ENCODE peak calls at places on chromosomes 13 and 19, in ten cellular contexts. Z is A549, E is IMR-90, D is fibroblast of pulmonary artery, V is stomach, Q is heart left ventricle, L is endothelial cell of umbilical vein, S is esophagus squamous epithelium, N is fibroblast of the aortic adventitia, B is MM.1S. X is an unnamed sample.

GRCh38 chr19:49861541-49862410 is 5.6 kb downstream of the PNKP start:
- DNase-seq in Z (no peak), E (no peak), D (no peak), V (peak), Q (no peak), L (no peak), S (no peak), N (no peak), B (no peak), X (no peak)

GRCh38 chr19:11168568-11168967 is 13.0 kb upstream of the SPC24 start:
- DNase-seq in Z (peak), E (peak), D (peak), V (no peak), Q (no peak), L (peak), S (no peak), N (peak), B (no peak), X (peak)

GRCh38 chr19:19257836-19258588 is 15.1 kb downstream of the TM6SF2 start:
- DNase-seq in Z (no peak), E (no peak), D (no peak), V (no peak), Q (no peak), L (no peak), S (no peak), N (no peak), B (no peak), X (no peak)

GRCh38 chr13:112828756-112829155 is 138.9 kb downstream of the ATP11A start:
- DNase-seq in Z (no peak), E (no peak), D (no peak), V (no peak), Q (no peak), L (no peak), S (no peak), N (no peak), B (no peak), X (no peak)

GRCh38 chr13:38703255-38703654 is 16.4 kb downstream of the FREM2 start:
- DNase-seq in Z (no peak), E (no peak), D (no peak), V (no peak), Q (no peak), L (no peak), S (no peak), N (no peak), B (no peak), X (no peak)

GRCh38 chr13:44313674-44314073 is 60.0 kb upstream of the SERP2 start:
- DNase-seq in Z (peak), E (peak), D (peak), V (no peak), Q (no peak), L (peak), S (no peak), N (peak), B (no peak), X (peak)

GRCh38 chr13:52738719-52739467 is 727 bp downstream of the CNMD start:
- DNase-seq in Z (no peak), E (no peak), D (no peak), V (no peak), Q (peak), L (peak), S (no peak), N (no peak), B (no peak), X (no peak)

GRCh38 chr19:39409207-39409885 is 2.7 kb downstream of the ZFP36 start:
- DNase-seq in Z (peak), E (peak), D (peak), V (peak), Q (peak), L (peak), S (peak), N (no peak), B (peak), X (peak)

GRCh38 chr13:95437561-95437960 is 115.0 kb upstream of the CLDN10 start:
- DNase-seq in Z (no peak), E (no peak), D (no peak), V (no peak), Q (no peak), L (peak), S (no peak), N (no peak), B (no peak), X (no peak)

GRCh38 chr13:49246850-49247721 is 639 bp upstream of the CDADC1 start:
- DNase-seq in Z (no peak), E (no peak), D (no peak), V (no peak), Q (no peak), L (no peak), S (peak), N (no peak), B (no peak), X (peak)

GRCh38 chr19:1455336-1456120 is 5.6 kb downstream of the APC2 start:
- DNase-seq in Z (peak), E (peak), D (peak), V (peak), Q (peak), L (peak), S (no peak), N (peak), B (peak), X (peak)

GRCh38 chr13:28527629-28528028 is 32.7 kb upstream of the FLT1 start:
- DNase-seq in Z (no peak), E (no peak), D (no peak), V (no peak), Q (no peak), L (no peak), S (no peak), N (no peak), B (no peak), X (no peak)

GRCh38 chr19:1453525-1454371 is 3.8 kb downstream of the APC2 start:
- DNase-seq in Z (no peak), E (no peak), D (no peak), V (no peak), Q (peak), L (no peak), S (no peak), N (no peak), B (no peak), X (no peak)

GRCh38 chr19:15466851-15467733 is 2.7 kb upstream of the RASAL3 start:
- DNase-seq in Z (no peak), E (peak), D (peak), V (no peak), Q (no peak), L (peak), S (no peak), N (peak), B (peak), X (peak)

DNA sequence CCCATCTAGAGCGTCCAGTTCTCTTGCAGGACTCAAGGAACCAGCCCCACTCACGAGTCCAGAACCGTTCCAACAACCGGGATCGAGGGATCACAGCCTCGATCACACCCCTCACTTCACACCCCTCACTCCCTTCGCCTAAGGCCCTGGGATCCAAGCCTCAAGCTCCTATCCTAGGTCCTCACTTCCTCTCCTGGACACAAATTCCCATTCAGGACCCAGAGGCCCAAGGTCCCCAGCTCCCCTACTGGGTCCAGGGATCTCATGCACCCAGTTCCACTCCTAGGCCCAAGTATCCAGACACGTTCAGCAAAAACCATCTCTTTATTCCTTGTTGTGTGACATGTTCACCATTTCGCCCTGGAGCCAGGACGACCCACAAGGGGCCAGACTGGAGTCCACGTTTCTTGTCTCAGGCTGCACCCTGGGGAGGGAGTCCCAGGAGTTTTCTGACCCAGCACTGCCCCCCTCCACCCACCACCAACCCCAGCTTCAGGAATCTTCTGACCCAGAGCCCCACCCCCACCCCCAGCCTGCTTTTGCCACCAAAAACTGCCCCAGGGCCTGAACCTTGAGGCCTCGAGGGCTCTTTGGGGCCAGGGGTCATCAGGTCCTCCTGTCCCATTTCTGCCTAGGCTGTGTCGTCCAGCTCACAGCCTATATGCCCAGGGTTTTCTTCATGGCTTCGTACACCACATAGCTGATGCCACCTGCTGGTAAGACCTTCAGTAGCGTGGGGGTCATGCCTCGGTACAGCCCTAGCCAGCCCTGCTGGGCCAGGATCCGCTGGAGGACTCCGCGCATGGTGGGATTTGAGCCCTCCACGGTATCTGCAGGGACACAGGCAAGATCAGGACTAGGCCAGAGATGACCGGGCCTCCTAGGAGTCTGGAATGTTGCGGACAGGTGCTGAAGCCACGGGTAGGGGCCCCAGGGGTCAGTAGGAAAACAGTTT is 1.4 kb upstream of the KHSRP start:
- DNase-seq in Z (no peak), E (no peak), D (no peak), V (no peak), Q (no peak), L (no peak), S (no peak), N (no peak), B (no peak), X (no peak)
- TF ChIP-seq CTCF in Z (no peak), E (no peak), D (no peak), V (no peak), Q (no peak), L (no peak), S (no peak), N (no peak), B (peak), X (no peak)

GRCh38 chr19:47239610-47240296 is 8.8 kb upstream of the BBC3 start:
- DNase-seq in Z (no peak), E (peak), D (peak), V (peak), Q (peak), L (peak), S (no peak), N (no peak), B (peak), X (peak)
- H3K4me3 ChIP-seq in Z (no peak), E (peak), D (no peak), V (peak), Q (peak), L (peak), S (peak), N (peak), B (peak), X (peak)

GRCh38 chr19:29817316-29817715 is 5.5 kb downstream of the CCNE1 start:
- DNase-seq in Z (no peak), E (no peak), D (no peak), V (no peak), Q (no peak), L (no peak), S (no peak), N (no peak), B (no peak), X (no peak)
- TF ChIP-seq CTCF in Z (no peak), E (no peak), D (no peak), V (no peak), Q (no peak), L (no peak), S (no peak), N (no peak), B (no peak), X (no peak)

GRCh38 chr19:55491546-55492360 is 3.5 kb downstream of the SSC5D start:
- DNase-seq in Z (no peak), E (no peak), D (no peak), V (no peak), Q (no peak), L (no peak), S (no peak), N (no peak), B (no peak), X (no peak)

GRCh38 chr19:55490478-55491436 is 2.5 kb downstream of the SSC5D start:
- DNase-seq in Z (no peak), E (no peak), D (no peak), V (no peak), Q (no peak), L (no peak), S (no peak), N (peak), B (no peak), X (no peak)

GRCh38 chr19:55488986-55489710 is 912 bp downstream of the SSC5D start:
- DNase-seq in Z (no peak), E (no peak), D (no peak), V (no peak), Q (no peak), L (no peak), S (no peak), N (peak), B (no peak), X (no peak)

GRCh38 chr19:55487884-55488687 is at the start of gene SSC5D:
- DNase-seq in Z (no peak), E (peak), D (peak), V (no peak), Q (peak), L (no peak), S (no peak), N (peak), B (no peak), X (peak)

DNA sequence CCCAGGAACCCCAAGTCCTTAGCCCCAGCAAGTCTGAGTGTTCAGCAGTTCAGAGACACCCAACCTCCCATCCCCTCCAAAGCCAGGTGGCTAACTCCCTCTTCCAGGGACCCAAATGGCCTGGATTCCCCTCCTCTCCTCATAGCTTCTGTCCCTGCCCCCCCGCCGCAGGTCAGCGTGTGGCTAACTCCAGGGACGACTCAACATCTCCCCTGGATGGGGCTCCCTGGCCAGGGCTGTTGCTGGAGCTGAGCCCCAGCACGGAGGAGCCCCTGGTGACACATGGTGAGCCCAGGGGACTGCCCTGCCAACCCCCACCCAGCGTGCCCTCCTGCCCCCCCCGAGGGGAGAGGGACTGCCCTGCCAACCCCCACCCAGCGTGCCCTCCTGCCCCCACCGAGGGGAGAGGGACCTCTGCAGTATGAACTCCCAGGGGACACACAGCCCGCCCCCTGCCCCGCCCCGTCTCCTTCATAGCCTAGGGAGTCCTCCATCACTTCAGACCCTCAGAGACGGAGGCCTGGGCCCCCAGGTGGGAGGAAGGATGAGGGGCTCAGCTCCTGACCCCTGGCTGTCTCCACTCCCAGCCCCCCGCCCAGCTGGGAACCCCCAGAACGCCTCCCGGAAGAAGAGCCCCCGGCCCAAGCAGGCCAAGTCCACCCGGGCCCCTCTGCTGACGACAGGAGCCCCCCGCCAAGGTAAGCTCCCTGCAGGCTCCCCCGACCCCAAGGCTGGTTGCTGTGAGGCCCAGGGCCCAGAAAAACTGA is 1.7 kb downstream of the SSC5D start:
- DNase-seq in Z (no peak), E (no peak), D (no peak), V (no peak), Q (no peak), L (no peak), S (no peak), N (peak), B (no peak), X (no peak)
- H3K4me3 ChIP-seq in Z (no peak), E (no peak), D (no peak), V (no peak), Q (no peak), L (no peak), S (no peak), N (no peak), B (no peak), X (no peak)

DNA sequence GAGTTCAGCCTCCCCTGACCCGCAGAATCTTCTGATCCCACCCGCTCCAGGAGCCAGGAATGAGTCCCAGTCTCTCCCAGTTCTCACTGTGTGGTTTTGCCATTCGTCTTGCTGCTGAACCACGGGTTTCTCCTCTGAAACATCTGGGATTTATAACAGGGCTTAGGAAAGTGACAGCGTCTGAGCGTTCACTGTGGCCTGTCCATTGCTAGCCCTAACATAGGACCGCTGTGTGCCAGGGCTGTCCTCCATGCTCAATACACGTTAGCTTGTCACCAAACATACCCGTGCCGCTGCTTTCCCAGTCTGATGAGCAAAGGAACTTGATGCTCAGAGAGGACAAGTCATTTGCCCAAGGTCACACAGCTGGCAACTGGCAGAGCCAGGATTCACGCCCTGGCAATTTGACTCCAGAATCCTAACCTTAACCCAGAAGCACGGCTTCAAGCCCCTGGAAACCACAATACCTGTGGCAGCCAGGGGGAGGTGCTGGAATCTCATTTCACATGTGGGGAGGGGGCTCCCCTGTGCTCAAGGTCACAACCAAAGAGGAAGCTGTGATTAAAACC is 1.1 kb upstream of the APOE start:
- DNase-seq in Z (no peak), E (no peak), D (no peak), V (no peak), Q (no peak), L (no peak), S (no peak), N (no peak), B (no peak), X (no peak)
- TF ChIP-seq CTCF in Z (peak), E (no peak), D (peak), V (no peak), Q (no peak), L (peak), S (no peak), N (peak), B (no peak), X (peak)

GRCh38 chr13:45479661-45480060 is 14.9 kb downstream of the COG3 start:
- DNase-seq in Z (no peak), E (no peak), D (no peak), V (no peak), Q (no peak), L (no peak), S (no peak), N (no peak), B (no peak), X (no peak)

GRCh38 chr13:45481688-45482087 is 16.9 kb downstream of the COG3 start:
- DNase-seq in Z (no peak), E (no peak), D (no peak), V (no peak), Q (no peak), L (peak), S (no peak), N (no peak), B (no peak), X (no peak)

GRCh38 chr13:45482571-45483173 is 17.9 kb downstream of the COG3 start:
- DNase-seq in Z (no peak), E (peak), D (peak), V (no peak), Q (no peak), L (peak), S (no peak), N (peak), B (no peak), X (peak)
- H3K4me3 ChIP-seq in Z (no peak), E (no peak), D (no peak), V (no peak), Q (no peak), L (no peak), S (no peak), N (no peak), B (no peak), X (no peak)

DNA sequence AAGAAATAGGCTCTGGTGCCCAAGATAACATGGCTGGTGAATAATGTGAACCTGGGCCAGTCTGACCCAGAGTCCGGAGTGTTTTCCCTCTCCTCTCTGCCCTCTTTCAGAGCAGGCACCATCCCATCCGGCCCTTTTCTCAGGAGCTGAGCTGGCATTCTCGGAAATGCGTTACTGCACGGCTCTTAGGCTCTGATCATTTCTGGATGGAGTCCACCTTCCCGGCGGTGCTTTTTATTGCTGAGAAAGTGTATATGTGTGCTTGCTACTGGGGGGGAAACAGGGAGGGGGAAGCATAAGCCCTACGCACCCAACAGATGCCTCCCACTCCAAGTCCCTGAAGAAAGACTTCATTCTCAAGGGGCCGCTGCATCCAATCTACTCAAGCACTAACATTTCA is 6.6 kb downstream of the CACNA1A start:
- DNase-seq in Z (no peak), E (no peak), D (no peak), V (no peak), Q (no peak), L (no peak), S (no peak), N (no peak), B (no peak), X (no peak)
- TF ChIP-seq CTCF in Z (no peak), E (no peak), D (no peak), V (no peak), Q (no peak), L (no peak), S (no peak), N (no peak), B (no peak), X (no peak)

DNA sequence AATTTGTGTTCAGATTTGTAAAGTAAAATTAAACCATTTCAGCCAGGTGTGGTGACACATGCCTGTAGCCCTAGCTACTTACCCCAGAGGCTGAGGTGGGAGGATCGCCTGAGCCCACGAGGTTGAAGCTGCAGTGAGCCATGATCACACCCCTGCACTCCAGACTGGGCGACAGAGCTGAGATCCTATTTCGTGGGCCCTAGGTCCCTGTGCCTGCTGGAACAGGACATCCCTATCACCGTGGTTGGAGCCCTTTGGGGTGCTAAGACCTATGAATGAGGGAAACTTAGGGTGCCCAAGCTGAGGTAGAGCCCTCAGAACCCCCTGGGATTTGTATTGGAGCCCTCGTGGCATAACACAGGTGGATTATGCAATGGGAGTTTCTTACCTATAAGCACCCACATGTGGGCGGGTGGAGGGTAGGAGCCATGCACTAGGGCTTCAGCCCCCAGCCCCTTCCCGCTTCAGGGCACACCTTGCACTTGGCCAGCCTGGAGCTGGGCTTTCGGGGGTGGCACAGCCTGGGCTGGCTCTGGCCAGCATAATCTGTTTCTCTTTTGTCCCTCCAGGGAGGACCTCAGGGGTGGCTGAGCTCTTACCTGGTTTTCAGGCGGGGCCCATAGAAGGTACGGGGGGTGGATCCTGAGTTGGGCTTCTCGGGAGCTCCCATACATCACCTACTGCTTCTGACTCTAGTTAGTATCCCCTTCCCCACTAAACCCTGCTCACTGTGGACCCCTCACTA is 7.2 kb upstream of the USF2 start:
- DNase-seq in Z (no peak), E (no peak), D (no peak), V (peak), Q (peak), L (no peak), S (no peak), N (no peak), B (no peak), X (no peak)
- H3K4me3 ChIP-seq in Z (no peak), E (no peak), D (no peak), V (no peak), Q (no peak), L (no peak), S (no peak), N (no peak), B (no peak), X (no peak)